ENCODE peak calls at places on chromosomes 3 and 15, in six cellular contexts. R is Caki2; B is naive thymus-derived CD8-positive, alpha-beta T cell; X is endothelial cell; K is NCI-H1092 treated with DMSO at 0.1 percent for 48 hours; M is cardiac muscle cell. A is an unnamed sample.

GRCh38 chr3:13370609-13371008 is 49.5 kb downstream of the NUP210 start:
- DNase-seq in M (no peak), X (no peak), R (no peak), K (no peak), B (no peak), A (no peak)

GRCh38 chr3:141305436-141305835 is 62.9 kb upstream of the ZBTB38 start:
- DNase-seq in M (no peak), B (no peak), K (no peak), R (peak), X (no peak), A (no peak)

GRCh38 chr3:139934557-139935070 is 371 bp upstream of the CLSTN2 start:
- DNase-seq in R (peak), B (no peak), X (peak), K (peak), M (peak), A (peak)

GRCh38 chr15:51144021-51144532 is 49.4 kb upstream of the TNFAIP8L3 start:
- DNase-seq in K (no peak), X (no peak), R (peak), M (peak), B (no peak), A (no peak)

GRCh38 chr3:54356299-54357037 is 234.1 kb downstream of the CACNA2D3 start:
- DNase-seq in R (no peak), M (no peak), X (no peak), K (no peak), B (no peak), A (no peak)

GRCh38 chr3:43919067-43919466 is 228.3 kb downstream of the ABHD5 start:
- DNase-seq in R (no peak), X (no peak), M (no peak), B (no peak), K (no peak), A (no peak)

GRCh38 chr3:177196473-177197040 is 725 bp downstream of the TBL1XR1 start:
- DNase-seq in R (peak), M (peak), B (peak), K (peak), X (peak), A (no peak)

GRCh38 chr3:134709563-134710312 is 58.9 kb upstream of the KY start:
- DNase-seq in B (no peak), R (no peak), X (no peak), M (peak), K (no peak), A (no peak)

GRCh38 chr15:52819253-52819652 is 29.1 kb upstream of the ONECUT1 start:
- DNase-seq in R (no peak), K (no peak), X (no peak), B (no peak), M (no peak), A (no peak)

GRCh38 chr15:40436116-40436891 is 4.4 kb upstream of the BAHD1 start:
- DNase-seq in B (no peak), X (no peak), K (peak), R (no peak), M (no peak), A (no peak)

GRCh38 chr15:35546581-35547381 is 816 bp upstream of the DPH6 start:
- DNase-seq in K (no peak), B (no peak), M (no peak), X (no peak), R (no peak), A (no peak)

GRCh38 chr15:58666957-58667356 is 82.5 kb downstream of the ADAM10 start:
- DNase-seq in M (no peak), R (no peak), K (no peak), X (no peak), B (no peak), A (no peak)

GRCh38 chr3:129648331-129648730 is 41.9 kb upstream of the PLXND1 start:
- DNase-seq in X (no peak), R (no peak), M (no peak), B (no peak), K (no peak), A (no peak)

GRCh38 chr3:157595259-157595658 is 92.0 kb upstream of the VEPH1 start:
- DNase-seq in M (no peak), B (no peak), K (no peak), R (no peak), X (no peak), A (no peak)

GRCh38 chr3:112395166-112395894 is 62.4 kb downstream of the CD200 start:
- DNase-seq in R (no peak), X (peak), M (no peak), K (no peak), B (no peak), A (no peak)

GRCh38 chr3:150462108-150462507 is 54.0 kb downstream of the TSC22D2 start:
- DNase-seq in M (no peak), K (no peak), B (no peak), X (no peak), R (no peak), A (no peak)

GRCh38 chr3:149352556-149352955 is 19.1 kb upstream of the TM4SF18 start:
- DNase-seq in R (no peak), B (no peak), K (peak), X (peak), M (peak), A (peak)

GRCh38 chr15:70492240-70493177 is 270.8 kb downstream of the UACA start:
- DNase-seq in B (peak), R (peak), M (no peak), K (no peak), X (no peak), A (no peak)

GRCh38 chr3:27324695-27325094 is 44.5 kb downstream of the NEK10 start:
- DNase-seq in X (no peak), R (no peak), M (no peak), K (no peak), B (no peak), A (no peak)

GRCh38 chr15:64683378-64683777 is 92.0 kb downstream of the RBPMS2 start:
- DNase-seq in X (no peak), B (no peak), M (no peak), K (no peak), R (no peak), A (no peak)

GRCh38 chr3:42730706-42731420 is 28.3 kb upstream of the HHATL start:
- DNase-seq in X (no peak), M (no peak), R (no peak), B (no peak), K (no peak), A (no peak)

GRCh38 chr3:131110087-131110486 is 83.4 kb downstream of the NEK11 start:
- DNase-seq in K (no peak), R (no peak), X (no peak), B (no peak), M (no peak), A (no peak)

GRCh38 chr15:73924258-73924921 is 1.9 kb upstream of the LOXL1 start:
- DNase-seq in M (no peak), B (no peak), X (no peak), R (peak), K (peak), A (no peak)

GRCh38 chr3:14278799-14279705 is 100.4 kb downstream of the LSM3 start:
- DNase-seq in X (no peak), B (no peak), K (no peak), M (no peak), R (no peak), A (no peak)

GRCh38 chr3:147735662-147736061 is 326.5 kb downstream of the ZIC1 start:
- DNase-seq in M (no peak), R (no peak), B (no peak), K (no peak), X (no peak), A (no peak)

GRCh38 chr15:39778031-39778430 is 4.6 kb downstream of the FSIP1 start:
- DNase-seq in X (no peak), B (no peak), M (no peak), R (no peak), K (no peak), A (no peak)

GRCh38 chr3:70550723-70551319 is 238.4 kb upstream of the MDFIC2 start:
- DNase-seq in B (peak), K (peak), X (peak), M (peak), R (peak), A (no peak)

GRCh38 chr15:60713096-60714084 is 234.4 kb upstream of the ICE2 start:
- DNase-seq in B (no peak), X (no peak), R (no peak), K (no peak), M (no peak), A (no peak)

GRCh38 chr3:67515778-67516177 is 138.6 kb downstream of the SUCLG2 start:
- DNase-seq in M (peak), R (no peak), B (no peak), K (no peak), X (peak), A (peak)

GRCh38 chr3:56681963-56682457 is 1.1 kb downstream of the TASOR start:
- DNase-seq in B (no peak), M (no peak), X (no peak), K (no peak), R (no peak), A (no peak)

GRCh38 chr15:25850154-25851111 is 12.7 kb downstream of the ATP10A start:
- DNase-seq in R (peak), K (no peak), X (peak), B (peak), M (peak), A (no peak)

GRCh38 chr15:69031013-69032001 is 16.8 kb downstream of the NOX5 start:
- DNase-seq in K (no peak), M (peak), R (peak), B (no peak), X (peak), A (peak)

GRCh38 chr15:69535101-69535638 is 82.6 kb downstream of the RPLP1 start:
- DNase-seq in K (no peak), B (no peak), R (no peak), M (no peak), X (no peak), A (no peak)

GRCh38 chr3:9147215-9147895 is 102.1 kb downstream of the SRGAP3 start:
- DNase-seq in R (peak), K (no peak), M (no peak), B (no peak), X (no peak), A (no peak)

GRCh38 chr3:136959599-136959998 is 1.8 kb downstream of the IL20RB start:
- DNase-seq in R (no peak), M (no peak), K (no peak), B (no peak), X (no peak), A (no peak)